ENCODE peak calls at places on chromosome 10, in seven cellular contexts. V is NCI-H82; H is heart right ventricle; R is stimulated activated CD4-positive, alpha-beta T cell treated with anti-CD3 and anti-CD28 coated beads, Interleukin-2, amount 100 ng/mL, for 48 hours; F is effector memory CD4-positive, alpha-beta T cell; D is PC-3; P is HT-29. K is an unnamed sample.

GRCh38 chr10:104300002-104300735 is 31.2 kb downstream of the GSTO2 start:
- DNase-seq in V (no peak), H (peak; percentile 83), R (no peak), F (no peak), D (peak; percentile 31), P (no peak), K (no peak)

GRCh38 chr10:70763567-70763966 is 21.6 kb downstream of the TBATA start:
- DNase-seq in V (no peak), H (no peak), R (no peak), F (no peak), D (no peak), P (no peak), K (no peak)

GRCh38 chr10:20712766-20713165 is 184.3 kb downstream of the NEBL start:
- DNase-seq in V (no peak), H (no peak), R (no peak), F (no peak), D (no peak), P (no peak), K (no peak)

GRCh38 chr10:52741851-52742250 is 30.7 kb downstream of the MBL2 start:
- DNase-seq in V (no peak), H (no peak), R (no peak), F (no peak), D (no peak), P (no peak), K (no peak)

GRCh38 chr10:61835069-61835908 is 66.2 kb upstream of the ARID5B start:
- DNase-seq in V (peak; percentile 29), H (peak; percentile 6), R (no peak), F (no peak), D (peak; percentile 96), P (peak; percentile 66), K (no peak)

GRCh38 chr10:119824299-119824698 is 48.3 kb downstream of the MCMBP start:
- DNase-seq in V (no peak), H (no peak), R (no peak), F (no peak), D (no peak), P (no peak), K (no peak)

GRCh38 chr10:48658243-48658888 is 26.3 kb upstream of the WDFY4 start:
- DNase-seq in V (peak; percentile 76), H (peak; percentile 73), R (peak; percentile 60), F (no peak), D (peak; percentile 96), P (peak; percentile 84), K (peak; percentile 79)

GRCh38 chr10:79314761-79315601 is 32.3 kb upstream of the PPIF start:
- DNase-seq in V (no peak), H (no peak), R (no peak), F (no peak), D (peak; percentile 49), P (no peak), K (no peak)

GRCh38 chr10:25465582-25466372 is 291.0 kb downstream of the GPR158 start:
- DNase-seq in V (no peak), H (no peak), R (no peak), F (no peak), D (no peak), P (peak; percentile 80), K (no peak)

GRCh38 chr10:44628921-44629320 is 244.0 kb upstream of the CXCL12 start:
- DNase-seq in V (no peak), H (no peak), R (no peak), F (no peak), D (peak; percentile 84), P (no peak), K (no peak)

GRCh38 chr10:132539431-132539839 is 1.8 kb downstream of the INPP5A start:
- DNase-seq in V (no peak), H (peak; percentile 39), R (no peak), F (no peak), D (no peak), P (no peak), K (peak; percentile 81)

GRCh38 chr10:102945989-102946388 is 27.9 kb downstream of the CNNM2 start:
- DNase-seq in V (no peak), H (no peak), R (no peak), F (no peak), D (no peak), P (no peak), K (no peak)

GRCh38 chr10:102643346-102644065 is 773 bp upstream of the TRIM8 start:
- DNase-seq in V (peak; percentile 73), H (peak; percentile 83), R (peak; percentile 52), F (peak; percentile 16), D (peak; percentile 57), P (peak; percentile 60), K (peak; percentile 66)

GRCh38 chr10:110528224-110528997 is 30.7 kb downstream of the DUSP5 start:
- DNase-seq in V (no peak), H (no peak), R (no peak), F (no peak), D (no peak), P (no peak), K (no peak)

GRCh38 chr10:1612910-1613309 is 124.4 kb downstream of the ADARB2 start:
- DNase-seq in V (no peak), H (no peak), R (no peak), F (no peak), D (no peak), P (no peak), K (no peak)

GRCh38 chr10:56928717-56929116 is 567.7 kb upstream of the ZWINT start:
- DNase-seq in V (peak; percentile 1), H (no peak), R (no peak), F (no peak), D (peak; percentile 13), P (no peak), K (no peak)

GRCh38 chr10:73847031-73847430 is 27.3 kb downstream of the CAMK2G start:
- DNase-seq in V (no peak), H (no peak), R (no peak), F (no peak), D (no peak), P (no peak), K (no peak)

GRCh38 chr10:119776536-119776935 is 50.7 kb downstream of the INPP5F start:
- DNase-seq in V (no peak), H (no peak), R (no peak), F (no peak), D (peak; percentile 1), P (no peak), K (no peak)

GRCh38 chr10:45155784-45156183 is 155.1 kb downstream of the ZNF22 start:
- DNase-seq in V (peak; percentile 14), H (no peak), R (no peak), F (no peak), D (no peak), P (peak; percentile 24), K (no peak)

GRCh38 chr10:5694573-5694972 is 9.9 kb downstream of the TASOR2 start:
- DNase-seq in V (no peak), H (no peak), R (no peak), F (no peak), D (no peak), P (no peak), K (no peak)

GRCh38 chr10:21726601-21727295 is 192.7 kb downstream of the MLLT10 start:
- DNase-seq in V (peak; percentile 81), H (no peak), R (no peak), F (no peak), D (peak; percentile 39), P (no peak), K (no peak)

GRCh38 chr10:71836594-71836970 is 14.5 kb downstream of the PSAP start:
- DNase-seq in V (no peak), H (peak; percentile 25), R (no peak), F (no peak), D (no peak), P (no peak), K (no peak)

GRCh38 chr10:118547282-118547681 is 48.2 kb downstream of the PRLHR start:
- DNase-seq in V (no peak), H (no peak), R (no peak), F (no peak), D (no peak), P (no peak), K (no peak)

GRCh38 chr10:24869354-24870016 is 82.9 kb downstream of the PRTFDC1 start:
- DNase-seq in V (no peak), H (no peak), R (no peak), F (no peak), D (peak; percentile 77), P (no peak), K (no peak)

GRCh38 chr10:71766717-71767419 is 6.5 kb downstream of the VSIR start:
- DNase-seq in V (peak; percentile 36), H (peak; percentile 82), R (no peak), F (no peak), D (peak; percentile 89), P (peak; percentile 96), K (peak; percentile 88)

GRCh38 chr10:82252081-82252480 is 377.1 kb downstream of the NRG3 start:
- DNase-seq in V (no peak), H (no peak), R (no peak), F (no peak), D (no peak), P (no peak), K (no peak)

GRCh38 chr10:97428572-97428981 is 2.6 kb downstream of the PGAM1 start:
- DNase-seq in V (no peak), H (no peak), R (no peak), F (no peak), D (no peak), P (no peak), K (no peak)

GRCh38 chr10:21368022-21368582 is 157.4 kb downstream of the SKIDA1 start:
- DNase-seq in V (no peak), H (no peak), R (no peak), F (no peak), D (no peak), P (no peak), K (no peak)

GRCh38 chr10:4830546-4830945 is 4.5 kb downstream of the AKR1E2 start:
- DNase-seq in V (no peak), H (no peak), R (no peak), F (no peak), D (no peak), P (no peak), K (no peak)

GRCh38 chr10:5447071-5447470 is 34.7 kb downstream of the NET1 start:
- DNase-seq in V (no peak), H (no peak), R (no peak), F (no peak), D (no peak), P (no peak), K (no peak)

GRCh38 chr10:132543916-132544743 is 6.5 kb downstream of the INPP5A start:
- DNase-seq in V (no peak), H (no peak), R (no peak), F (no peak), D (no peak), P (no peak), K (peak; percentile 27)